ENCODE peak calls at places on chromosomes 4 and X, in four cellular contexts. R, B, Z and H are unnamed samples.
A peak's percentile ranks its signal among the peaks of the same experiment; 100 is the strongest.

GRCh38 chr4:150385606-150386005 is 196.3 kb upstream of the MAB21L2 start:
- DNase-seq in R (peak; percentile 77), B (no peak), Z (no peak), H (peak; percentile 98)

GRCh38 chr4:182695009-182695408 is 222.2 kb downstream of the DCTD start:
- DNase-seq in R (no peak), B (no peak), Z (no peak), H (no peak)

GRCh38 chr4:123478859-123479345 is 82.3 kb downstream of the SPRY1 start:
- DNase-seq in R (peak; percentile 33), B (no peak), Z (no peak), H (peak; percentile 6)

GRCh38 chrX:115894087-115894486 is 276.5 kb upstream of the AGTR2 start:
- DNase-seq in R (peak; percentile 13), B (no peak), Z (no peak), H (peak; percentile 77)

GRCh38 chr4:150067859-150068258 is 10.4 kb upstream of the DCLK2 start:
- DNase-seq in R (no peak), B (no peak), Z (no peak), H (no peak)

GRCh38 chrX:56803849-56804681 is 75.0 kb downstream of the NBDY start:
- DNase-seq in R (no peak), B (no peak), Z (no peak), H (no peak)

GRCh38 chr4:148311493-148311892 is 130.7 kb downstream of the NR3C2 start:
- DNase-seq in R (no peak), B (no peak), Z (no peak), H (no peak)

GRCh38 chr4:141524116-141524515 is 112.3 kb upstream of the IL15 start:
- DNase-seq in R (no peak), B (no peak), Z (no peak), H (peak; percentile 46)

GRCh38 chrX:84339507-84340364 is 151.7 kb upstream of the RPS6KA6 start:
- DNase-seq in R (no peak), B (no peak), Z (no peak), H (peak; percentile 40)

GRCh38 chr4:105145913-105146285 is 777 bp upstream of the TET2 start:
- DNase-seq in R (no peak), B (no peak), Z (peak; percentile 16), H (no peak)

GRCh38 chr4:31360786-31361185 is 640.6 kb downstream of the PCDH7 start:
- DNase-seq in R (peak; percentile 32), B (no peak), Z (no peak), H (peak; percentile 99)

GRCh38 chr4:8656185-8656517 is 63.6 kb downstream of the CPZ start:
- DNase-seq in R (no peak), B (no peak), Z (no peak), H (no peak)

GRCh38 chr4:153326513-153326912 is 18.0 kb upstream of the MND1 start:
- DNase-seq in R (peak; percentile 29), B (no peak), Z (no peak), H (peak; percentile 60)

GRCh38 chr4:174438711-174439110 is 83.6 kb downstream of the HPGD start:
- DNase-seq in R (no peak), B (no peak), Z (no peak), H (no peak)

GRCh38 chr4:33080262-33080661 is 2360.1 kb downstream of the PCDH7 start:
- DNase-seq in R (no peak), B (no peak), Z (no peak), H (no peak)

GRCh38 chrX:17597836-17598434 is 139.4 kb upstream of the SCML1 start:
- DNase-seq in R (peak; percentile 37), B (peak; percentile 87), Z (no peak), H (peak; percentile 87)

GRCh38 chr4:159273126-159273438 is 170.2 kb downstream of the RAPGEF2 start:
- DNase-seq in R (no peak), B (no peak), Z (no peak), H (peak; percentile 52)

GRCh38 chr4:7842384-7843279 is 97.0 kb downstream of the AFAP1 start:
- DNase-seq in R (peak; percentile 94), B (peak; percentile 77), Z (no peak), H (peak; percentile 100)

GRCh38 chr4:25085621-25086020 is 54.9 kb upstream of the LGI2 start:
- DNase-seq in R (no peak), B (no peak), Z (no peak), H (no peak)

GRCh38 chrX:9659571-9660195 is 106.0 kb downstream of the GPR143 start:
- DNase-seq in R (no peak), B (no peak), Z (no peak), H (no peak)

GRCh38 chr4:56139241-56139827 is 190.6 kb downstream of the CEP135 start:
- DNase-seq in R (no peak), B (no peak), Z (no peak), H (no peak)

GRCh38 chr4:2243682-2244380 is 1.9 kb upstream of the HAUS3 start:
- DNase-seq in R (no peak), B (peak; percentile 72), Z (no peak), H (peak; percentile 45)

GRCh38 chr4:2244947-2245786 is 3.2 kb upstream of the HAUS3 start:
- DNase-seq in R (no peak), B (no peak), Z (no peak), H (no peak)

GRCh38 chr4:2245787-2246275 is 3.9 kb upstream of the HAUS3 start:
- DNase-seq in R (no peak), B (no peak), Z (no peak), H (no peak)

GRCh38 chr4:2241003-2241402 is 918 bp downstream of the HAUS3 start:
- DNase-seq in R (no peak), B (no peak), Z (no peak), H (no peak)

DNA sequence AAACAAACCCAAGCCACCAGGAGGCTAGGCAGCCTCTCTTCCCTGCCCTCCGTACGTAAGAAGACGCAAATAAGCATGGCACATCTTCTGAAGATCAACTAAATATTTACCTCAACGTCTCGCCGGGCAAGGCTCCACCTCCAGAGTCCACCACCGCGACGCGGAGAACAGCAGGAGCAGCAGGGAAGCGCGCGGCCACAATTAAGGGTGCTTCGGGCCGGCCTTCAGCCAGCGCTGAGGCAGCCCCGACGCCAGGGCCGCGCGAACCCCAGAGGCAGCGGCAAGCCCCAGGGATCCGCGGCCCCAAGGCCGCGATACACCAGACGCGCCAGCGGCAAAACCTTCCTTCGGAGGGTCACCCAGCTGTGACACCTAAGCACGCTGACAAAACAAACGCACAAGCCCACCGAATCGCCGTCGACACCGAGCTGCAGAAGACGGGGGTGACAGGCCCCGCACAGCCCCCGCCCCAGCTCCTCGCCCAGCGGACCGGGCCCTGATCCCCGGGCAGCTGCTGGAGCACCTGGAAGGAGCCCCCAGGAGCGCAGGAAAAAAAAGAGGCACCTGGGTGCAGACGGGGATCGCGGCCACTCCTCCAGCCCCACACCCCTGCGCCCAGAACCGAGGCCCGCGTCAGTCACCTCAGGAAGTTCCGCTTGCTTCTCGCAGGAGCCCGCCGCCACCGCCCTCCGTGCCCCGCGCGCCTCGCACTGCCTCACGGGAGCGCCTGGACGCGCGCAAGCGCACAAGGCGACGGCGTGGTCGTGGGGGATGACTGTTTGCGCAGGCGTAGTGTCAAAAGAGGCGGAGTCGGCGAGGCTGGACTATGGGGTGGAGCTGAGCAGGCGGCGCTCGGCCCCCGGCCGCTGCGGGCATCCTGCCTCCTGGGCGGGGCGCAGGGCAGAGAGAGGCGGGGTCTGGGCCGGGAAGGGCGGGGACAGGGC is at the start of the genes HAUS3 and POLN:
- DNase-seq in R (peak; percentile 94), B (peak; percentile 99), Z (peak; percentile 99), H (peak; percentile 97)
- TF ChIP-seq CTCF in R (no peak), B (no peak), Z (no peak), H (no peak)

DNA sequence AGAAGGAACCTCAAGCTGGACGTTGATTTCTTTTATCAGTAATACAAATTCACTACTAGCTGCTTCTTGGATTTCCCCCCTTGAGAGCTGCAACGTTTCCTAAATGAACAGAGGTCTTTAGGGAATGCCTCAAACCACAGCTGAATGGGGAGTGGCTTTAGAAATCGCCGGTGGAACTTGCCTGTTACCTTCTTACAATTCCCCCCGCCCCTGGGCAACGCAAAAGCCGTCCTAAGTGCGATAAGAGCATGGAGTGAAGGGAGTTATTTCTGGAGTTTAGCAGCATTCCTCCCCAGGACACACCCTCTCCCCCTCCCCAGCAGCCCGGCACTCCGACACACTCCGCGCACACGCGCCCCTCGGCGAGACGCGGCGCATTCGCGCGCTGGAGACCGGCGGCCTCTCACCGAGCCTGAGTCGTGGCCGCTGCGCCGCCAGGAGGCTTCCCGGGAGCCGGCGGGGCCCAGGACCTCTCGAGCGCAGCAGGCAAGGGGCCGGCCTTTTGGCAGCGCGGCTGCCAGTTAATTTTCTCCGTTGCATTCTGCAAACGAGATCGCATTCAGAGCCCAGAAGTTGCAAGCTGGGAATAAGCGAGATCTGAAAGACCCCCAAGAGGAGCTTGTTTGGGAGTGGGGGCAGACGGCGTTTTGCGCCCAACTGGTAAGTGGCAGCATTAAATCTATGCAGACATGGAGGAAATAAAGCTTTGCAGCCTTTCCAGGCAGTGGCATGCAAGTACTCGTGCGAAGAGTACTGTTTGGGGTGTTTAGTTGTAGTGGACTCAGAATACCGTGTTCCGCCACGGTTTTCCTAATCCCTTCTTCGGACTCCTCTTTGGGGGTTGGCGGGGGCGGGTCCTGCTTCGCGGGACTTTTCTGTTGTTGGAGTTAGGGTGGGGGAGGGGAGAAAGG is 134.6 kb downstream of the PALLD start:
- DNase-seq in R (peak; percentile 60), B (peak; percentile 78), Z (peak; percentile 70), H (peak; percentile 56)
- TF ChIP-seq CTCF in R (peak; percentile 45), B (peak; percentile 28), Z (peak; percentile 29), H (peak; percentile 52)

GRCh38 chrX:45322820-45323219 is 122.1 kb upstream of the DIPK2B start:
- DNase-seq in R (no peak), B (no peak), Z (no peak), H (peak; percentile 32)

GRCh38 chrX:45324941-45325340 is 124.3 kb upstream of the DIPK2B start:
- DNase-seq in R (peak; percentile 43), B (no peak), Z (no peak), H (no peak)

GRCh38 chrX:45320191-45320590 is 119.5 kb upstream of the DIPK2B start:
- DNase-seq in R (no peak), B (no peak), Z (no peak), H (no peak)

GRCh38 chrX:45323387-45323786 is 122.7 kb upstream of the DIPK2B start:
- DNase-seq in R (no peak), B (no peak), Z (no peak), H (no peak)

DNA sequence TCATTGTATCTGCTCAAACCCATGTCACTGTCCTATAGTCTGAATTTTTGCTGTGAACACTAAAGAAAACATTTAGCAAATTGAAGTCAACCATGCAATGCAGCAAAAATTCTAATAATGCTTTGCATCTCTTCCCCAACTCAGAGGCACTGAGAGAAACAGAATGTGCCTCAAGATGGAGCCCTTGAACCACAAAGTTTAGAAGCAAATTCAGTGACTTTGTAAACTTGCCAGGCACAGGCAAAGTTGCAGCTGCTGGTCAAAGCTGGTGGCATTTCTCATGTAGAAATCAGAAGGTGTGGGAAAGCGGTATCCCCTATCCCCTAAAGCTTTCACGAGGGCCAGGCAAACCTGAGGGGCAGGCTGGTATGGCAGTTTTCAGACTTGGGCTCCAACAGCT is 121.7 kb upstream of the DIPK2B start:
- DNase-seq in R (peak; percentile 61), B (peak; percentile 36), Z (no peak), H (peak; percentile 87)
- TF ChIP-seq CTCF in R (peak; percentile 69), B (peak; percentile 33), Z (no peak), H (peak; percentile 65)

GRCh38 chr4:57607616-57608150 is 497.5 kb upstream of the IGFBP7 start:
- DNase-seq in R (no peak), B (no peak), Z (no peak), H (no peak)

GRCh38 chr4:57614533-57614932 is 504.3 kb upstream of the IGFBP7 start:
- DNase-seq in R (no peak), B (no peak), Z (no peak), H (no peak)

DNA sequence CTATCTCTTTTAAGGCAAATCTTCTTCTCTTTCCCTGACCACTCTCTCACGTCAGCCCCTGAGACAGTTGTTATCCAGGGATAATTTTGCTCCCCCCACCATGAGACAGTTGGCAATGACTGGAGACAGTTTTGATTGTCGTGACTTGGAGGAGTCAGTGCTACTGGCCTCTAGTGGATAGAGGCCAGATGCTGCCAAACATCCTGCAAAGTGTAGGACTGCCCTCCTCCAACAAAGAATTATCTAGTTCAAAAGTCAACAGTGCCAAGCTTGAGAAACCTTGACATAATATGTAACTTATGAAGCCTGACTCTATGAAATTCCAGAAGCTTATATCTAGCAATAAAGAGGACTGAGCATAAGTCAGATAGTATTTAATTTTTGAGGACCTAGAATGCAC is 502.1 kb upstream of the IGFBP7 start:
- DNase-seq in R (no peak), B (no peak), Z (no peak), H (no peak)
- TF ChIP-seq CTCF in R (no peak), B (no peak), Z (no peak), H (no peak)